ENCODE peak calls at places on chromosomes 13 and 19, in four cellular contexts. One of them, this sample, is unnamed.
A peak's percentile ranks its signal among the peaks of the same experiment; 100 is the strongest.

GRCh38 chr13:102212729-102213128 is 189.1 kb downstream of the FGF14 start:
- DNase-seq in GM06990: no peak
- DNase-seq in ovary: no peak
- DNase-seq in omental fat pad: no peak
- DNase-seq in this sample: no peak

GRCh38 chr19:10417598-10418280 is 2.6 kb upstream of the PDE4A start:
- DNase-seq in GM06990: no peak
- DNase-seq in ovary: no peak
- DNase-seq in omental fat pad: no peak
- DNase-seq in this sample: no peak

GRCh38 chr13:46146898-46147297 is 35.1 kb downstream of the LCP1 start:
- DNase-seq in GM06990: no peak
- DNase-seq in ovary: no peak
- DNase-seq in omental fat pad: no peak
- DNase-seq in this sample: no peak

GRCh38 chr19:16969127-16969526 is 57.5 kb downstream of the CPAMD8 start:
- DNase-seq in GM06990: no peak
- DNase-seq in ovary: no peak
- DNase-seq in omental fat pad: no peak
- DNase-seq in this sample: no peak

GRCh38 chr19:48405850-48406249 is 12.4 kb downstream of the GRIN2D start:
- DNase-seq in GM06990: no peak
- DNase-seq in ovary: no peak
- DNase-seq in omental fat pad: no peak
- DNase-seq in this sample: peak; percentile 49

GRCh38 chr19:44582581-44583265 is 30.6 kb upstream of the IGSF23 start:
- DNase-seq in GM06990: peak; percentile 13
- DNase-seq in ovary: no peak
- DNase-seq in omental fat pad: no peak
- DNase-seq in this sample: peak; percentile 21

GRCh38 chr13:113903361-113903760 is 39.5 kb upstream of the GAS6 start:
- DNase-seq in GM06990: no peak
- DNase-seq in ovary: peak; percentile 36
- DNase-seq in omental fat pad: peak; percentile 6
- DNase-seq in this sample: no peak

GRCh38 chr19:58033741-58034475 is at the start of gene ZSCAN1:
- DNase-seq in GM06990: no peak
- DNase-seq in ovary: peak; percentile 84
- DNase-seq in omental fat pad: peak; percentile 38
- DNase-seq in this sample: no peak

GRCh38 chr13:91950803-91951202 is 552.4 kb downstream of the GPC5 start:
- DNase-seq in GM06990: no peak
- DNase-seq in ovary: no peak
- DNase-seq in omental fat pad: no peak
- DNase-seq in this sample: no peak

GRCh38 chr13:21576424-21576823 is 27.5 kb downstream of the MICU2 start:
- DNase-seq in GM06990: no peak
- DNase-seq in ovary: no peak
- DNase-seq in omental fat pad: no peak
- DNase-seq in this sample: no peak

GRCh38 chr13:26529441-26529840 is 28.0 kb upstream of the WASF3 start:
- DNase-seq in GM06990: no peak
- DNase-seq in ovary: peak; percentile 45
- DNase-seq in omental fat pad: no peak
- DNase-seq in this sample: peak; percentile 28

GRCh38 chr19:6272913-6273600 is 6.7 kb downstream of the MLLT1 start:
- DNase-seq in GM06990: no peak
- DNase-seq in ovary: no peak
- DNase-seq in omental fat pad: no peak
- DNase-seq in this sample: peak; percentile 17

GRCh38 chr13:97125051-97125809 is 96.9 kb upstream of the MBNL2 start:
- DNase-seq in GM06990: peak; percentile 61
- DNase-seq in ovary: no peak
- DNase-seq in omental fat pad: no peak
- DNase-seq in this sample: no peak

GRCh38 chr19:39645800-39646411 is 9.8 kb upstream of the LGALS16 start:
- DNase-seq in GM06990: no peak
- DNase-seq in ovary: no peak
- DNase-seq in omental fat pad: no peak
- DNase-seq in this sample: no peak

GRCh38 chr13:70568571-70568970 is 460.3 kb upstream of the KLHL1 start:
- DNase-seq in GM06990: no peak
- DNase-seq in ovary: no peak
- DNase-seq in omental fat pad: no peak
- DNase-seq in this sample: peak; percentile 35

GRCh38 chr19:45406957-45407375 is 522 bp downstream of the POLR1G start:
- DNase-seq in GM06990: no peak
- DNase-seq in ovary: no peak
- DNase-seq in omental fat pad: no peak
- DNase-seq in this sample: no peak

GRCh38 chr13:111966969-111967368 is 100.0 kb upstream of the SOX1 start:
- DNase-seq in GM06990: no peak
- DNase-seq in ovary: no peak
- DNase-seq in omental fat pad: no peak
- DNase-seq in this sample: no peak

GRCh38 chr13:72953391-72953960 is 105.3 kb upstream of the KLF5 start:
- DNase-seq in GM06990: no peak
- DNase-seq in ovary: no peak
- DNase-seq in omental fat pad: no peak
- DNase-seq in this sample: no peak

GRCh38 chr13:31225998-31226675 is 26.4 kb downstream of the B3GLCT start:
- DNase-seq in GM06990: no peak
- DNase-seq in ovary: no peak
- DNase-seq in omental fat pad: no peak
- DNase-seq in this sample: no peak

GRCh38 chr13:112447761-112448603 is 71.8 kb downstream of the SPACA7 start:
- DNase-seq in GM06990: no peak
- DNase-seq in ovary: no peak
- DNase-seq in omental fat pad: no peak
- DNase-seq in this sample: peak; percentile 25

DNA sequence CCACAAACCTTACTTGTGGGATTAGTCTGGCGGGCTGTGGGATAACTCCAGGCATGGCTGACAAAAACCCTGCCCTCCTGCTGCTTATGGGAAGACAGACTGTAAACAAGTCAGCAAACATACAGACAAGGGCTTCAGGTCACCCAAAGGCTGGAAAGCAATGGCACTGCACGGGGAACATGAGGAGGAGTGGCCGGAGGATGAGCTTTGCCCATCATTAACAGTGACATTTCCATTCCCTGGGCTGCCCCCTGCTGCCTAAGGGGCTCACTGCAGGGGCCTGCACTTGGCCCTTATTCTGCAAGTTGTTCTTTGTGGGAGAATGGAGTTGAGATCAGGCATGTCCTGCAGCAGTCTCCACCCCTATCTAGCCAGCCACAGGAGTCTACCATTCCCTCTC is 91.3 kb downstream of the UQCRFS1 start:
- DNase-seq in GM06990: no peak
- DNase-seq in ovary: no peak
- DNase-seq in omental fat pad: no peak
- DNase-seq in this sample: no peak
- TF ChIP-seq CTCF in GM06990: peak; percentile 50
- TF ChIP-seq CTCF in ovary: no peak
- TF ChIP-seq CTCF in omental fat pad: no peak
- TF ChIP-seq CTCF in this sample: peak; percentile 8

DNA sequence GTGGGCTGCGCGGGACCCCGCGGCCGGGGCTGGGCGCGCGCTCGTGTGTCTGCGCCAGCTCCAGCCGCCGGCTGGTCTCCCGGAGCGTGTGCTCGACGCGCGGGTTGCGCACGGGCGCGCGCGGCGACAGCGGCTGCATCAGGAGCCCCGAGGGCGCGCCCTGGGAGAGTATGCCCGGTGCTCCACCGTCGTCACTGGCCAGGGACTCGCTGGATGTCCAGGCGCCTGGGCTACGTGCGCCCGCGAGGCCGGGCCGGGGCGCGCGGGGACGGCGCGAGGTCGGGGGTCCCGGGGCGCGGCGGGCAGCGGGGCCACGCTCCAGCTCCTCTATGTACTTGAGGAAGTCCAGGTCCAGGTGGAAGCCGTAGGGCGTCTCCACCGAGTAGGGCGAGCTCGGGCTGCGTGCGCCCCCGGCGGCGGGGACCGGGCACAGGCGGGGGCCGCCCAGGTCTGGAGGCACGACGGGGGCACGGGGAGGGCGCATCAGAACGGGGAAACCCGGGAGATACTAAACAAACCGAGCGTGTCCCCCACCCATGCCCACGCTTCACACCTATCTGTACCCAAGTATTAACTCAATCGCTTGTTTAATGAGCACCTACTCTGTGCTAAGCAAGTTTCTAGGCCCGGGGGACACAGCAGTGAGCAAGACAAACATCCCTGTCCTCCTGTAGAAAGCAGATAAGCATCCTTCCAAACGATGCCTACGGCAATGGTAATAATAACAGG is 7.6 kb downstream of the KANK3 start:
- DNase-seq in GM06990: peak; percentile 68
- DNase-seq in ovary: no peak
- DNase-seq in omental fat pad: no peak
- DNase-seq in this sample: peak; percentile 66
- TF ChIP-seq CTCF in GM06990: peak; percentile 28
- TF ChIP-seq CTCF in ovary: no peak
- TF ChIP-seq CTCF in omental fat pad: no peak
- TF ChIP-seq CTCF in this sample: peak; percentile 41

GRCh38 chr19:31461814-31462539 is 112.7 kb upstream of the TSHZ3 start:
- DNase-seq in GM06990: no peak
- DNase-seq in ovary: no peak
- DNase-seq in omental fat pad: no peak
- DNase-seq in this sample: no peak
- TF ChIP-seq CTCF in GM06990: no peak
- TF ChIP-seq CTCF in ovary: no peak
- TF ChIP-seq CTCF in omental fat pad: no peak
- TF ChIP-seq CTCF in this sample: no peak

GRCh38 chr13:35833031-35833430 is 298.2 kb downstream of the DCLK1 start:
- DNase-seq in GM06990: no peak
- DNase-seq in ovary: no peak
- DNase-seq in omental fat pad: no peak
- DNase-seq in this sample: no peak
- TF ChIP-seq CTCF in GM06990: no peak
- TF ChIP-seq CTCF in ovary: no peak
- TF ChIP-seq CTCF in omental fat pad: no peak
- TF ChIP-seq CTCF in this sample: no peak

DNA sequence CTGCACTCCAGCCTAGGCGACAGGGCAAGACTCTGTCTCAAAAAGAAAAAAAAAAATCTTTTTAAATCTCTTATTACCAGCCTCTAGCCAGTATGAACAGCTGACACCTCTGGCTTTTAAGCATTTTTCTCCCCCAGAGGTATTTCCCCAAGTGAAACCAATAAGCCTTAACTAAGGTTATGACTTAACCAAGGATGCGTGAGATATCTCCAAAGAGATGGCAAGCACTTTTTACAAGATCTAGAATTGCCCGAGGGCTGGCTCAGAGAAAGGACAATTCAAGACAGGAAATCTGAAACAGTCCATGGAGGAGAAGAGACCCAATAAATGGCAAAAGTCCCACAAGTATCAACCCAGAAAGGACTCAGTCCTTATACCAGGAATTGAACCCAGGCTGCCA is 362.1 kb downstream of the FOXO1 start:
- DNase-seq in GM06990: no peak
- DNase-seq in ovary: no peak
- DNase-seq in omental fat pad: no peak
- DNase-seq in this sample: no peak
- TF ChIP-seq CTCF in GM06990: no peak
- TF ChIP-seq CTCF in ovary: no peak
- TF ChIP-seq CTCF in omental fat pad: no peak
- TF ChIP-seq CTCF in this sample: no peak

DNA sequence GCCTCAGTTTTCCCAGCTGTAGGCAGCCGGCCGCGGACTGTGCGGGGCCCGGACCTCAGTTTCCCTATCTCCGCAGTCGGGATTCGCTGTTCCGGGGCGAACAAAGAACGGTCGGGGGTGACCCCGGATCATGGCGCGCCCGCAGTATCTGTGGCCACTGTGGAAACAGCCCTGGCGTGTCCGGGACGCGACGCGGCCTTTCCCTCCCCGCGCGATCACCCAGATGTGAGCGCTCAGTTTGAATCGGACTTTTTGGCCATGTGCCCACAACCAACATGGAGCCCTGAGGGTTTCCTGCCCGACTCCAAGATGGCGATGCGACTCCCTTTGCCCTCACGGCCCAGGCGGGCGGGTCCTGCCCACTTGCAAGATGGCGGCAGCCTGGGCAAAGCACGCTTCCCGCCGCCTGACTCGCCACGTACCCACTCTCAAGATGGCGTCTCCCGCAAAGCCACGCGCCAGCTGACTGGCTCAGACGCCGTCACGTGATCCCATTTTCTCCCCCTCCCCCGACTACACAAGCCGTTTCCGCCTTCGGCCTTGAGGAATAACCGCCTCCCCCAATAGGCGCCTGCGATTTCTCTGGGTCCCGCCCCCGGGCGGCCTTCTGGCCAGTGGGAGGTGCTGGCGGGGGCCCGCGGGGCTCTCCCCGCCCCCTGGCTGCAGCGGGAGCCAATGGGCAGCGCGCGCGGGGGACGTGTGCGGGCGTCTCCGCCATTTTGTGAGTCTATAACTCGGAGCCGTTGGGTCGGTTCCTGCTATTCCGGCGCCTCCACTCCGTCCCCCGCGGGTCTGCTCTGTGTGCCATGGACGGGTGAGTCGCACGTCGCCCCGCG is at the start of gene PTBP1:
- DNase-seq in GM06990: peak; percentile 100
- DNase-seq in ovary: peak; percentile 100
- DNase-seq in omental fat pad: peak; percentile 93
- DNase-seq in this sample: peak; percentile 100
- TF ChIP-seq CTCF in GM06990: no peak
- TF ChIP-seq CTCF in ovary: no peak
- TF ChIP-seq CTCF in omental fat pad: no peak
- TF ChIP-seq CTCF in this sample: no peak

DNA sequence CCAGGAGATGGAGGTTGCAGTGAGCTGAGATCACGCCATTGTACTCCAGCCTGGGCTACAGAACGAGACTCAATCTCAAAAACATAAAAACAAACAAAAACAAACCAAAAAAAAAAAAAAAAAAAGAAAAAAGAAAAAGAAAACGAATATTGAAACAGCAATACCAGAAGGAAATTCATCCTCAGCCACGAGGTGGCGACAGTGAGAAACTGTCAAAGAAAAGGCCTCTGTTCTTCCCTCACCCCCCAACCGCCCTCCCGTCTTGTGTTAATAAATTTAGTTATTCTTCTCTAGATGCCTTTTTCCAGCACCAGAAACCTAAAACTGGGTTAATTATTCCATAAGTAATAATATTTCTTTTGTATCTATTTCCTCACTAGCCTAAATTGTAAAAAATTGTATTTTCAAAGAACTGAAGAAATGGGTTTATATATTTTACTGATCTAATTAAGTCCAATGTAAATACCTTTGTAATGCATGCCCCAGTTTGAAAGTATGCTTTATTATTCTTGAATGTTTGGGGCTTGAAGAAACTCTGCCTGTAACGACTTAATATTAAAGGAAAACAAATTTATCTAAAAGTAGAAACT is 38.6 kb downstream of the LIG4 start:
- DNase-seq in GM06990: no peak
- DNase-seq in ovary: no peak
- DNase-seq in omental fat pad: no peak
- DNase-seq in this sample: peak; percentile 47
- TF ChIP-seq CTCF in GM06990: peak; percentile 57
- TF ChIP-seq CTCF in ovary: no peak
- TF ChIP-seq CTCF in omental fat pad: no peak
- TF ChIP-seq CTCF in this sample: peak; percentile 71

This sample was measured in GM13977.